ENCODE peak calls at places on chromosomes 2 and 18, in eight cellular contexts. T is IMR-90, Z is right atrium auricular region, J is astrocyte, G is hepatocyte, H is upper lobe of right lung, W is GM23338, Y is upper lobe of left lung. C is an unnamed sample. For H3K4me1, the result is how much of the 10 kb centered on the place peaks cover.

GRCh38 chr2:173828189-173829157 is 136.7 kb downstream of the SP3 start:
- DNase-seq in Z (no peak), T (peak), G (no peak), W (no peak), H (no peak), Y (no peak), J (peak), C (peak)

GRCh38 chr2:237639441-237640220 is 12.2 kb downstream of the LRRFIP1 start:
- DNase-seq in T (no peak), W (no peak), G (no peak), H (no peak), J (no peak), Z (peak), Y (no peak), C (no peak)

GRCh38 chr18:77522031-77522675 is 272.5 kb downstream of the GALR1 start:
- DNase-seq in W (no peak), J (no peak), G (no peak), H (no peak), Z (no peak), T (no peak), Y (no peak), C (no peak)

GRCh38 chr2:203018181-203018580 is 3.5 kb downstream of the NBEAL1 start:
- DNase-seq in Z (no peak), T (peak), G (no peak), H (no peak), Y (no peak), J (no peak), W (no peak), C (no peak)

GRCh38 chr2:226483745-226484619 is 315.6 kb downstream of the IRS1 start:
- DNase-seq in G (no peak), T (peak), J (peak), H (no peak), Z (no peak), W (peak), Y (no peak), C (no peak)

GRCh38 chr2:215652432-215652831 is 216.6 kb upstream of the FN1 start:
- DNase-seq in Y (no peak), W (no peak), G (no peak), H (no peak), Z (no peak), J (peak), T (peak), C (no peak)

GRCh38 chr18:55353806-55354205 is 234.2 kb downstream of the TCF4 start:
- DNase-seq in J (peak), Y (no peak), Z (no peak), W (no peak), T (no peak), G (no peak), H (no peak), C (no peak)

GRCh38 chr2:182014284-182014683 is 28.6 kb downstream of the PPP1R1C start:
- DNase-seq in J (no peak), W (peak), Z (no peak), H (no peak), Y (no peak), G (no peak), T (no peak), C (no peak)

GRCh38 chr2:24972315-24972958 is 682 bp upstream of the DNAJC27 start:
- DNase-seq in W (peak), G (peak), H (no peak), Y (no peak), J (no peak), Z (no peak), T (no peak), C (peak)
- TF ChIP-seq CTCF in W (no peak), G (no peak), H (no peak), Y (no peak), J (no peak), Z (no peak), T (no peak), C (no peak)

GRCh38 chr18:9737814-9738160 is 29.7 kb downstream of the RAB31 start:
- DNase-seq in J (no peak), H (no peak), G (peak), W (no peak), Y (peak), Z (peak), T (no peak), C (no peak)
- H3K4me1 ChIP-seq in J (under half), H (under half), G (under half), W (under half), Y (under half), Z (under half), T (under half), C (under half)

GRCh38 chr2:41488854-41489253 is 559.0 kb upstream of the PKDCC start:
- DNase-seq in G (no peak), Y (no peak), T (no peak), Z (no peak), H (no peak), J (no peak), W (no peak), C (no peak)
- H3K27ac ChIP-seq in G (no peak), Y (no peak), T (no peak), Z (no peak), H (no peak), J (no peak), W (no peak), C (no peak)

DNA sequence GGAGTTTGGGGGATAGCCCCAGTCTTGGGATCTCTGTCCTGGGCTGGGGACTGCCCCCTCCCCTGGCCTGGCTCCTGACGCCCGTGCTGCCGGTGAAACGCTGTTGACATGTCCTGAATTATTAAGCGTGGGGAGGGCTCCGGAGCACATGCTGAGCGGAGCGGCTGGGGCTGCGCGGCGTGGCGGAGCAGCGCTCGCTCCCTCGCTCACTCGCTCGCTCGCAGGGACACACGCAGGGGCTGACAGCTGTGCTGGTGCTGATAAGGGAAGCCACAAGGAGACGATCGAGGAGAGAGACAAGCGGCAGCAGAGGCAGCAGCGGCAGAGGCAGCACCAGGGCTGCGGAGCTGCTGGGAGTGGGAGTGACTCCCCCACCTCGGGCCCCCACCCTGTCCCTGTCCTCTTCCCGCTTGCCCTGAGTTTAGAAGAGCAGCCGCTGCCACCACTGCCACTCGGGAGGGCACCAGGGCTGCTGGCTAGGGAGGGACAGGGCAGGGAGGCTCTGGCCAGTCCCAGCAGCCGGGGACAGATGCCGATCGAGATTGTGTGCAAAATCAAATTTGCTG is at the start of gene ASIC4:
- DNase-seq in W (peak), Z (no peak), H (no peak), T (peak), Y (no peak), J (no peak), G (no peak), C (no peak)
- TF ChIP-seq CTCF in W (no peak), Z (no peak), H (no peak), T (no peak), Y (no peak), J (no peak), G (no peak), C (no peak)

DNA sequence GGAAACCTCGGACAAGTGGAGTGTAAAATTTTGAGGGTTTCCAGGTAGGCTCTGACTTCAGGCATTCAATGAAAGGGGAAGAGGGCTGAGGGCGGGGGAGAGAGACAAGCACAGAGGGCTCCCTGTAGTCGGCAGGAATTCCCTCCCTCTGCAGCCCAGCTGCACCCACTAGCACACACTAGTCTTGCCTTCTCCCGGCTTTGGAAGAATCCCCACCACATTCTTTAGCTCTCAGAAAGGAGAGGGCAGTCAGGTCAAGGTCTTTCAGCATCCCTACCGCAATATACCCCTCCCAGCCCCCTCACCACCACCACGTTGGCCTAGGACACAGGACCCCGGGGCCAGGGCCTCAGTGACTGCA is 9.7 kb upstream of the SATB2 start:
- DNase-seq in W (peak), G (no peak), Z (no peak), J (no peak), Y (peak), H (no peak), T (no peak), C (peak)
- H3K4me1 ChIP-seq in W (half or more), G (under half), Z (under half), J (under half), Y (under half), H (under half), T (under half), C (under half)

GRCh38 chr2:188993264-188993663 is 19.1 kb downstream of the COL3A1 start:
- DNase-seq in Z (no peak), T (no peak), H (no peak), G (no peak), W (no peak), Y (no peak), J (no peak), C (no peak)

GRCh38 chr2:189002079-189002478 is 27.9 kb downstream of the COL3A1 start:
- DNase-seq in H (no peak), J (peak), Z (no peak), T (peak), G (no peak), Y (no peak), W (no peak), C (no peak)

GRCh38 chr2:189000221-189000620 is 26.0 kb downstream of the COL3A1 start:
- DNase-seq in H (no peak), J (no peak), Y (no peak), G (no peak), W (no peak), T (no peak), Z (no peak), C (no peak)

GRCh38 chr2:188997276-188997675 is 23.1 kb downstream of the COL3A1 start:
- DNase-seq in Y (no peak), H (no peak), T (no peak), J (no peak), Z (no peak), W (no peak), G (no peak), C (no peak)
- H3K27ac ChIP-seq in Y (no peak), H (no peak), T (peak), J (no peak), Z (no peak), W (no peak), G (peak), C (no peak)

GRCh38 chr2:65425276-65425675 is 7.1 kb downstream of the SPRED2 start:
- DNase-seq in W (no peak), J (no peak), G (no peak), T (no peak), H (no peak), Z (no peak), Y (no peak), C (no peak)
- TF ChIP-seq CTCF in W (no peak), J (no peak), G (no peak), T (no peak), H (no peak), Z (no peak), Y (no peak), C (no peak)